ENCODE peak calls at places on chromosomes 12 and 14, in eight cellular contexts. One of them, this sample, is unnamed.
A peak's percentile ranks its signal among the peaks of the same experiment; 100 is the strongest.

GRCh38 chr12:132828706-132829534 is at the start of gene GOLGA3:
- DNase-seq in EL: peak; percentile 91
- DNase-seq in astrocyte: peak; percentile 91
- DNase-seq in sciatic nerve: peak; percentile 96
- DNase-seq in fibroblast of lung: peak; percentile 96
- DNase-seq in NCI-H1436: peak; percentile 91
- DNase-seq in upper lobe of right lung: peak; percentile 97
- DNase-seq in endothelial cell: peak; percentile 91
- DNase-seq in this sample: peak; percentile 53

GRCh38 chr12:124740691-124741137 is 123.0 kb downstream of the SCARB1 start:
- DNase-seq in EL: peak; percentile 36
- DNase-seq in astrocyte: peak; percentile 64
- DNase-seq in sciatic nerve: no peak
- DNase-seq in fibroblast of lung: no peak
- DNase-seq in NCI-H1436: no peak
- DNase-seq in upper lobe of right lung: no peak
- DNase-seq in endothelial cell: no peak
- DNase-seq in this sample: no peak

GRCh38 chr12:13223176-13223806 is 26.8 kb downstream of the EMP1 start:
- DNase-seq in EL: peak; percentile 98
- DNase-seq in astrocyte: peak; percentile 67
- DNase-seq in sciatic nerve: no peak
- DNase-seq in fibroblast of lung: peak; percentile 85
- DNase-seq in NCI-H1436: no peak
- DNase-seq in upper lobe of right lung: no peak
- DNase-seq in endothelial cell: no peak
- DNase-seq in this sample: peak; percentile 53

GRCh38 chr14:63290741-63291286 is 27.9 kb downstream of the GPHB5 start:
- DNase-seq in EL: no peak
- DNase-seq in astrocyte: peak; percentile 65
- DNase-seq in sciatic nerve: no peak
- DNase-seq in fibroblast of lung: no peak
- DNase-seq in NCI-H1436: no peak
- DNase-seq in upper lobe of right lung: no peak
- DNase-seq in endothelial cell: no peak
- DNase-seq in this sample: no peak

GRCh38 chr12:87667378-87667777 is 361.8 kb downstream of the C12orf50 start:
- DNase-seq in EL: peak; percentile 31
- DNase-seq in astrocyte: peak; percentile 61
- DNase-seq in sciatic nerve: no peak
- DNase-seq in fibroblast of lung: peak; percentile 47
- DNase-seq in NCI-H1436: no peak
- DNase-seq in upper lobe of right lung: no peak
- DNase-seq in endothelial cell: no peak
- DNase-seq in this sample: no peak

GRCh38 chr12:57760347-57760982 is 5.6 kb downstream of the MARCHF9 start:
- DNase-seq in EL: no peak
- DNase-seq in astrocyte: no peak
- DNase-seq in sciatic nerve: no peak
- DNase-seq in fibroblast of lung: no peak
- DNase-seq in NCI-H1436: no peak
- DNase-seq in upper lobe of right lung: no peak
- DNase-seq in endothelial cell: peak; percentile 46
- DNase-seq in this sample: no peak

GRCh38 chr14:52850520-52850919 is 59.1 kb upstream of the GNPNAT1 start:
- DNase-seq in EL: peak; percentile 36
- DNase-seq in astrocyte: no peak
- DNase-seq in sciatic nerve: no peak
- DNase-seq in fibroblast of lung: peak; percentile 19
- DNase-seq in NCI-H1436: no peak
- DNase-seq in upper lobe of right lung: no peak
- DNase-seq in endothelial cell: no peak
- DNase-seq in this sample: no peak

GRCh38 chr12:115857923-115858322 is 419.6 kb downstream of the MED13L start:
- DNase-seq in EL: no peak
- DNase-seq in astrocyte: no peak
- DNase-seq in sciatic nerve: no peak
- DNase-seq in fibroblast of lung: no peak
- DNase-seq in NCI-H1436: no peak
- DNase-seq in upper lobe of right lung: no peak
- DNase-seq in endothelial cell: no peak
- DNase-seq in this sample: no peak

GRCh38 chr12:127153996-127154395 is 1113.0 kb upstream of the TMEM132C start:
- DNase-seq in EL: no peak
- DNase-seq in astrocyte: no peak
- DNase-seq in sciatic nerve: no peak
- DNase-seq in fibroblast of lung: no peak
- DNase-seq in NCI-H1436: no peak
- DNase-seq in upper lobe of right lung: no peak
- DNase-seq in endothelial cell: no peak
- DNase-seq in this sample: no peak

GRCh38 chr12:121917950-121918678 is at the start of gene CFAP251:
- DNase-seq in EL: peak; percentile 64
- DNase-seq in astrocyte: peak; percentile 53
- DNase-seq in sciatic nerve: peak; percentile 95
- DNase-seq in fibroblast of lung: peak; percentile 63
- DNase-seq in NCI-H1436: peak; percentile 96
- DNase-seq in upper lobe of right lung: peak; percentile 99
- DNase-seq in endothelial cell: peak; percentile 80
- DNase-seq in this sample: peak; percentile 63

GRCh38 chr12:53975816-53976152 is 1.0 kb upstream of the HOTAIR start:
- DNase-seq in EL: no peak
- DNase-seq in astrocyte: no peak
- DNase-seq in sciatic nerve: no peak
- DNase-seq in fibroblast of lung: no peak
- DNase-seq in NCI-H1436: no peak
- DNase-seq in upper lobe of right lung: no peak
- DNase-seq in endothelial cell: no peak
- DNase-seq in this sample: no peak

GRCh38 chr14:77557391-77557790 is 58.8 kb upstream of the ISM2 start:
- DNase-seq in EL: no peak
- DNase-seq in astrocyte: no peak
- DNase-seq in sciatic nerve: no peak
- DNase-seq in fibroblast of lung: no peak
- DNase-seq in NCI-H1436: no peak
- DNase-seq in upper lobe of right lung: no peak
- DNase-seq in endothelial cell: no peak
- DNase-seq in this sample: no peak

GRCh38 chr12:77339610-77340009 is 274.2 kb upstream of the E2F7 start:
- DNase-seq in EL: peak; percentile 35
- DNase-seq in astrocyte: peak; percentile 48
- DNase-seq in sciatic nerve: no peak
- DNase-seq in fibroblast of lung: peak; percentile 56
- DNase-seq in NCI-H1436: no peak
- DNase-seq in upper lobe of right lung: no peak
- DNase-seq in endothelial cell: no peak
- DNase-seq in this sample: no peak

GRCh38 chr14:90864741-90865140 is 48.5 kb upstream of the TTC7B start:
- DNase-seq in EL: no peak
- DNase-seq in astrocyte: no peak
- DNase-seq in sciatic nerve: no peak
- DNase-seq in fibroblast of lung: no peak
- DNase-seq in NCI-H1436: no peak
- DNase-seq in upper lobe of right lung: no peak
- DNase-seq in endothelial cell: no peak
- DNase-seq in this sample: no peak

GRCh38 chr12:80186727-80187217 is 87.4 kb downstream of the OTOGL start:
- DNase-seq in EL: peak; percentile 90
- DNase-seq in astrocyte: peak; percentile 92
- DNase-seq in sciatic nerve: no peak
- DNase-seq in fibroblast of lung: peak; percentile 97
- DNase-seq in NCI-H1436: peak; percentile 57
- DNase-seq in upper lobe of right lung: no peak
- DNase-seq in endothelial cell: peak; percentile 59
- DNase-seq in this sample: no peak

GRCh38 chr12:57632369-57632897 is 568 bp downstream of the B4GALNT1 start:
- DNase-seq in EL: peak; percentile 48
- DNase-seq in astrocyte: no peak
- DNase-seq in sciatic nerve: peak; percentile 66
- DNase-seq in fibroblast of lung: no peak
- DNase-seq in NCI-H1436: no peak
- DNase-seq in upper lobe of right lung: no peak
- DNase-seq in endothelial cell: no peak
- DNase-seq in this sample: no peak

GRCh38 chr12:96132819-96133218 is 61.4 kb upstream of the ELK3 start:
- DNase-seq in EL: no peak
- DNase-seq in astrocyte: no peak
- DNase-seq in sciatic nerve: no peak
- DNase-seq in fibroblast of lung: no peak
- DNase-seq in NCI-H1436: no peak
- DNase-seq in upper lobe of right lung: no peak
- DNase-seq in endothelial cell: no peak
- DNase-seq in this sample: no peak

GRCh38 chr12:5807538-5808219 is 137.4 kb downstream of the ANO2 start:
- DNase-seq in EL: peak; percentile 40
- DNase-seq in astrocyte: peak; percentile 39
- DNase-seq in sciatic nerve: no peak
- DNase-seq in fibroblast of lung: no peak
- DNase-seq in NCI-H1436: no peak
- DNase-seq in upper lobe of right lung: no peak
- DNase-seq in endothelial cell: no peak
- DNase-seq in this sample: no peak

GRCh38 chr14:68921666-68922065 is 57.4 kb downstream of the ACTN1 start:
- DNase-seq in EL: no peak
- DNase-seq in astrocyte: no peak
- DNase-seq in sciatic nerve: no peak
- DNase-seq in fibroblast of lung: no peak
- DNase-seq in NCI-H1436: no peak
- DNase-seq in upper lobe of right lung: no peak
- DNase-seq in endothelial cell: no peak
- DNase-seq in this sample: no peak

GRCh38 chr12:124314207-124314606 is 19.3 kb downstream of the RFLNA start:
- DNase-seq in EL: no peak
- DNase-seq in astrocyte: no peak
- DNase-seq in sciatic nerve: no peak
- DNase-seq in fibroblast of lung: no peak
- DNase-seq in NCI-H1436: no peak
- DNase-seq in upper lobe of right lung: no peak
- DNase-seq in endothelial cell: no peak
- DNase-seq in this sample: no peak

GRCh38 chr14:103186241-103186835 is 63.1 kb downstream of the TNFAIP2 start:
- DNase-seq in EL: no peak
- DNase-seq in astrocyte: no peak
- DNase-seq in sciatic nerve: peak; percentile 23
- DNase-seq in fibroblast of lung: no peak
- DNase-seq in NCI-H1436: no peak
- DNase-seq in upper lobe of right lung: peak; percentile 7
- DNase-seq in endothelial cell: no peak
- DNase-seq in this sample: no peak

GRCh38 chr12:108724054-108724889 is 7.0 kb downstream of the CORO1C start:
- DNase-seq in EL: peak; percentile 83
- DNase-seq in astrocyte: peak; percentile 57
- DNase-seq in sciatic nerve: no peak
- DNase-seq in fibroblast of lung: no peak
- DNase-seq in NCI-H1436: no peak
- DNase-seq in upper lobe of right lung: no peak
- DNase-seq in endothelial cell: no peak
- DNase-seq in this sample: no peak

GRCh38 chr12:119613319-119613936 is 19.9 kb downstream of the TMEM233 start:
- DNase-seq in EL: peak; percentile 6
- DNase-seq in astrocyte: peak; percentile 51
- DNase-seq in sciatic nerve: no peak
- DNase-seq in fibroblast of lung: no peak
- DNase-seq in NCI-H1436: no peak
- DNase-seq in upper lobe of right lung: no peak
- DNase-seq in endothelial cell: no peak
- DNase-seq in this sample: peak; percentile 59

GRCh38 chr12:98154850-98155249 is 360.5 kb upstream of the TMPO start:
- DNase-seq in EL: peak; percentile 1
- DNase-seq in astrocyte: peak; percentile 48
- DNase-seq in sciatic nerve: no peak
- DNase-seq in fibroblast of lung: peak; percentile 1
- DNase-seq in NCI-H1436: peak; percentile 50
- DNase-seq in upper lobe of right lung: no peak
- DNase-seq in endothelial cell: peak; percentile 43
- DNase-seq in this sample: peak; percentile 64

GRCh38 chr12:10065241-10065640 is 33.5 kb downstream of the CLEC1A start:
- DNase-seq in EL: no peak
- DNase-seq in astrocyte: no peak
- DNase-seq in sciatic nerve: no peak
- DNase-seq in fibroblast of lung: no peak
- DNase-seq in NCI-H1436: no peak
- DNase-seq in upper lobe of right lung: no peak
- DNase-seq in endothelial cell: no peak
- DNase-seq in this sample: no peak

GRCh38 chr14:104082807-104083206 is 2.7 kb upstream of the ASPG start:
- DNase-seq in EL: no peak
- DNase-seq in astrocyte: no peak
- DNase-seq in sciatic nerve: peak; percentile 55
- DNase-seq in fibroblast of lung: no peak
- DNase-seq in NCI-H1436: no peak
- DNase-seq in upper lobe of right lung: peak; percentile 80
- DNase-seq in endothelial cell: no peak
- DNase-seq in this sample: no peak

This sample was measured in NCI-H187 treated with DMSO at 0.1 percent for 48 hours.